ENCODE peak calls at places on chromosomes 6 and 20, in ten cellular contexts. V is M059J; D is nucleus accumbens; A is central memory CD4-positive, alpha-beta T cell; P is amniotic stem cell; R is hippocampal formation; G is left ventricle myocardium inferior; U is pancreas; E is hypothalamus; K is T-helper 2 cell. S is an unnamed sample.

GRCh38 chr6:15501806-15502450 is 160.9 kb downstream of the DTNBP1 start:
- DNase-seq in V (peak), D (peak), A (no peak), P (no peak), R (peak), G (peak), U (no peak), E (no peak), K (no peak), S (peak)

GRCh38 chr6:129031051-129031599 is 148.2 kb downstream of the LAMA2 start:
- DNase-seq in V (peak), D (no peak), A (no peak), P (no peak), R (no peak), G (no peak), U (no peak), E (no peak), K (no peak), S (no peak)

GRCh38 chr6:74611220-74611619 is 594.6 kb downstream of the COL12A1 start:
- DNase-seq in V (no peak), D (no peak), A (no peak), P (no peak), R (no peak), G (no peak), U (no peak), E (no peak), K (no peak), S (no peak)

GRCh38 chr6:84685983-84686584 is 78.3 kb downstream of the TBX18 start:
- DNase-seq in V (no peak), D (no peak), A (no peak), P (no peak), R (no peak), G (no peak), U (no peak), E (no peak), K (no peak), S (no peak)

GRCh38 chr20:45908086-45908485 is 3.9 kb downstream of the PLTP start:
- DNase-seq in V (no peak), D (no peak), A (no peak), P (no peak), R (no peak), G (no peak), U (no peak), E (no peak), K (no peak), S (no peak)

GRCh38 chr6:15754035-15754705 is 91.3 kb upstream of the DTNBP1 start:
- DNase-seq in V (peak), D (no peak), A (no peak), P (no peak), R (no peak), G (no peak), U (no peak), E (no peak), K (no peak), S (no peak)

GRCh38 chr20:61964675-61965605 is 100.7 kb downstream of the TAF4 start:
- DNase-seq in V (no peak), D (no peak), A (no peak), P (no peak), R (no peak), G (no peak), U (no peak), E (no peak), K (no peak), S (no peak)

GRCh38 chr6:132537145-132537544 is 932 bp upstream of the TAAR9 start:
- DNase-seq in V (no peak), D (no peak), A (no peak), P (no peak), R (no peak), G (no peak), U (no peak), E (no peak), K (no peak), S (no peak)

GRCh38 chr6:158825038-158825950 is 6.1 kb upstream of the EZR start:
- DNase-seq in V (no peak), D (no peak), A (no peak), P (no peak), R (no peak), G (no peak), U (no peak), E (no peak), K (no peak), S (no peak)

S was measured in substantia nigra.